ENCODE peak calls at places on chromosome 17, in eight cellular contexts. U, W, F, R, Z, L, N and K are unnamed samples.
A peak's percentile ranks its signal among the peaks of the same experiment; 100 is the strongest.

GRCh38 chr17:29574732-29575510 is 6.4 kb downstream of the TP53I13 start:
- DNase-seq in R (no peak), U (no peak), W (no peak), L (no peak), N (no peak), F (no peak), Z (no peak), K (peak; percentile 75)

GRCh38 chr17:47733047-47733413 is at the start of gene TBX21:
- DNase-seq in W (peak; percentile 74), F (peak; percentile 48), Z (peak; percentile 45), L (peak; percentile 24), N (peak; percentile 47), U (peak; percentile 66), R (no peak), K (peak; percentile 87)

GRCh38 chr17:37493249-37494027 is 3.7 kb downstream of the DUSP14 start:
- DNase-seq in F (no peak), L (no peak), Z (no peak), R (peak; percentile 69), U (peak; percentile 77), N (peak; percentile 95), W (no peak), K (peak; percentile 92)

GRCh38 chr17:37218849-37219248 is 156.9 kb upstream of the C17orf78 start:
- DNase-seq in W (no peak), U (no peak), Z (no peak), R (no peak), N (no peak), L (no peak), F (no peak), K (no peak)

GRCh38 chr17:50947844-50948514 is 81.8 kb upstream of the TOB1 start:
- DNase-seq in R (no peak), W (no peak), U (no peak), N (no peak), L (no peak), Z (peak; percentile 58), F (peak; percentile 87), K (peak; percentile 79)

GRCh38 chr17:7133424-7133823 is 18.8 kb upstream of the ASGR2 start:
- DNase-seq in Z (no peak), U (no peak), F (no peak), W (peak; percentile 46), L (no peak), R (no peak), N (no peak), K (peak; percentile 61)

GRCh38 chr17:48678141-48678971 is 44.0 kb downstream of the PRAC1 start:
- DNase-seq in Z (peak; percentile 68), N (peak; percentile 62), L (peak; percentile 66), W (peak; percentile 63), F (peak; percentile 69), R (peak; percentile 42), U (peak; percentile 90), K (peak; percentile 89)

GRCh38 chr17:76281573-76282371 is 16.6 kb downstream of the UBALD2 start:
- DNase-seq in Z (no peak), L (no peak), N (no peak), R (no peak), U (no peak), F (no peak), W (no peak), K (peak; percentile 74)

GRCh38 chr17:73625006-73625405 is 19.2 kb downstream of the SDK2 start:
- DNase-seq in L (peak; percentile 57), Z (no peak), R (no peak), U (no peak), F (no peak), N (no peak), W (no peak), K (peak; percentile 32)

GRCh38 chr17:83062818-83063671 is 16.4 kb upstream of the METRNL start:
- DNase-seq in F (no peak), U (no peak), Z (peak; percentile 1), R (no peak), W (no peak), N (no peak), L (no peak), K (peak; percentile 54)

GRCh38 chr17:81453712-81454111 is 58.5 kb downstream of the BAHCC1 start:
- DNase-seq in F (no peak), Z (no peak), R (no peak), U (no peak), L (no peak), W (peak; percentile 21), N (no peak), K (no peak)

GRCh38 chr17:74454197-74455024 is 12.0 kb upstream of the CD300A start:
- DNase-seq in U (no peak), R (peak; percentile 79), L (no peak), Z (peak; percentile 93), F (peak; percentile 30), N (no peak), W (peak; percentile 51), K (peak; percentile 99)

GRCh38 chr17:74599023-74599399 is 6.9 kb upstream of the CD300LD start:
- DNase-seq in N (no peak), U (no peak), Z (no peak), F (no peak), L (no peak), W (no peak), R (no peak), K (no peak)

GRCh38 chr17:83196088-83196765 is 116.8 kb downstream of the METRNL start:
- DNase-seq in R (peak; percentile 24), F (no peak), N (peak; percentile 57), W (no peak), U (peak; percentile 64), L (no peak), Z (no peak), K (peak; percentile 94)

GRCh38 chr17:9817086-9817485 is 4.8 kb downstream of the GSG1L2 start:
- DNase-seq in R (peak; percentile 24), F (no peak), W (no peak), U (peak; percentile 70), N (peak; percentile 17), Z (no peak), L (peak; percentile 79), K (no peak)

GRCh38 chr17:44970136-44970737 is 2.1 kb upstream of the C1QL1 start:
- DNase-seq in W (peak; percentile 17), Z (peak; percentile 54), U (peak; percentile 71), F (no peak), R (no peak), L (no peak), N (peak; percentile 44), K (peak; percentile 96)

GRCh38 chr17:28963841-28964240 is 12.5 kb upstream of the PHF12 start:
- DNase-seq in U (no peak), F (no peak), N (no peak), W (no peak), R (no peak), L (no peak), Z (no peak), K (peak; percentile 15)

GRCh38 chr17:66506641-66507040 is 204.2 kb downstream of the PRKCA start:
- DNase-seq in U (no peak), N (no peak), R (peak; percentile 18), Z (no peak), W (no peak), F (no peak), L (no peak), K (no peak)

GRCh38 chr17:27289856-27290255 is 4.1 kb upstream of the WSB1 start:
- DNase-seq in U (no peak), F (no peak), R (no peak), L (no peak), W (no peak), Z (no peak), N (no peak), K (no peak)

GRCh38 chr17:17495448-17496188 is 577 bp downstream of the RASD1 start:
- DNase-seq in F (peak; percentile 43), L (no peak), Z (peak; percentile 17), N (peak; percentile 15), W (no peak), U (no peak), R (peak; percentile 27), K (peak; percentile 92)

GRCh38 chr17:66948061-66948750 is 16.3 kb upstream of the CACNG4 start:
- DNase-seq in W (no peak), F (no peak), L (no peak), N (no peak), Z (peak; percentile 49), U (no peak), R (no peak), K (peak; percentile 46)

GRCh38 chr17:81422776-81423697 is 27.8 kb downstream of the BAHCC1 start:
- DNase-seq in Z (peak; percentile 95), F (peak; percentile 91), N (peak; percentile 97), W (no peak), R (peak; percentile 95), L (peak; percentile 93), U (peak; percentile 94), K (peak; percentile 99)

GRCh38 chr17:61878984-61879612 is 15.8 kb upstream of the BRIP1 start:
- DNase-seq in F (no peak), L (no peak), N (no peak), U (no peak), R (no peak), W (no peak), Z (no peak), K (no peak)

GRCh38 chr17:56896968-56897359 is 16.9 kb downstream of the TRIM25 start:
- DNase-seq in Z (no peak), R (no peak), N (no peak), U (no peak), W (no peak), L (no peak), F (no peak), K (no peak)

GRCh38 chr17:21160401-21160800 is 33.6 kb downstream of the DHRS7B start:
- DNase-seq in L (no peak), U (no peak), F (no peak), W (no peak), Z (no peak), R (peak; percentile 21), N (no peak), K (no peak)

GRCh38 chr17:78789663-78790181 is 7.6 kb upstream of the CYTH1 start:
- DNase-seq in R (peak; percentile 63), Z (peak; percentile 92), W (peak; percentile 86), F (peak; percentile 59), L (no peak), U (peak; percentile 68), N (peak; percentile 59), K (no peak)

GRCh38 chr17:1455291-1455747 is 713 bp downstream of the CRK start:
- DNase-seq in N (peak; percentile 80), Z (peak; percentile 59), L (peak; percentile 64), U (peak; percentile 83), R (peak; percentile 77), F (peak; percentile 63), W (peak; percentile 39), K (peak; percentile 94)

GRCh38 chr17:78798695-78799559 is 16.9 kb upstream of the CYTH1 start:
- DNase-seq in L (no peak), U (no peak), N (no peak), F (no peak), W (peak; percentile 41), R (peak; percentile 50), Z (no peak), K (peak; percentile 94)

GRCh38 chr17:59863607-59864006 is 29.1 kb downstream of the TUBD1 start:
- DNase-seq in U (no peak), F (no peak), L (no peak), N (no peak), Z (no peak), R (no peak), W (no peak), K (no peak)